ENCODE peak calls at places on chromosomes 1 and 21, in six cellular contexts. Q, G, B, C, I and J are unnamed samples. For H3K36me3 and H3K4me1, the result is how much of the 10 kb centered on the place peaks cover.

GRCh38 chr1:12618661-12619395 is 818 bp upstream of the DHRS3 start:
- DNase-seq in Q (peak), G (peak), B (peak), C (no peak), I (peak), J (peak)

GRCh38 chr1:94225845-94226244 is 11.5 kb downstream of the ARHGAP29 start:
- DNase-seq in Q (no peak), G (no peak), B (no peak), C (no peak), I (no peak), J (no peak)

GRCh38 chr21:29228306-29228705 is 70.4 kb upstream of the BACH1 start:
- DNase-seq in Q (no peak), G (no peak), B (no peak), C (no peak), I (no peak), J (no peak)

GRCh38 chr1:234911787-234912186 is 216.8 kb downstream of the TOMM20 start:
- DNase-seq in Q (no peak), G (peak), B (no peak), C (no peak), I (no peak), J (no peak)

GRCh38 chr1:219333626-219334025 is 159.9 kb downstream of the LYPLAL1 start:
- DNase-seq in Q (no peak), G (no peak), B (no peak), C (no peak), I (no peak), J (no peak)

GRCh38 chr1:156428772-156429288 is 59.8 kb downstream of the RHBG start:
- DNase-seq in Q (no peak), G (no peak), B (no peak), C (no peak), I (no peak), J (no peak)

GRCh38 chr1:203129501-203130231 is 2.1 kb downstream of the ADORA1 start:
- DNase-seq in Q (peak), G (no peak), B (no peak), C (no peak), I (peak), J (no peak)

GRCh38 chr1:155010211-155010918 is 7.8 kb downstream of the ZBTB7B start:
- DNase-seq in Q (no peak), G (no peak), B (no peak), C (no peak), I (no peak), J (no peak)

GRCh38 chr1:44543064-44543815 is 131.0 kb downstream of the TMEM53 start:
- DNase-seq in Q (peak), G (no peak), B (no peak), C (peak), I (no peak), J (no peak)

GRCh38 chr1:87084247-87084836 is 169.9 kb downstream of the HS2ST1 start:
- DNase-seq in Q (no peak), G (peak), B (peak), C (no peak), I (no peak), J (no peak)

GRCh38 chr1:241443561-241443960 is 76.0 kb downstream of the FH start:
- DNase-seq in Q (no peak), G (no peak), B (no peak), C (no peak), I (no peak), J (no peak)

GRCh38 chr1:89555550-89555949 is 30.9 kb downstream of the LRRC8B start:
- DNase-seq in Q (no peak), G (no peak), B (no peak), C (no peak), I (no peak), J (no peak)

GRCh38 chr1:61078611-61079010 is 3.8 kb upstream of the NFIA start:
- DNase-seq in Q (no peak), G (peak), B (no peak), C (no peak), I (no peak), J (no peak)

GRCh38 chr1:89908294-89908992 is 86.5 kb upstream of the ZNF326 start:
- DNase-seq in Q (no peak), G (peak), B (no peak), C (no peak), I (no peak), J (no peak)

GRCh38 chr1:21262282-21263051 is 27.8 kb downstream of the ECE1 start:
- DNase-seq in Q (peak), G (peak), B (no peak), C (no peak), I (no peak), J (no peak)

GRCh38 chr21:46115441-46116188 is 17.7 kb downstream of the COL6A2 start:
- DNase-seq in Q (no peak), G (no peak), B (no peak), C (no peak), I (peak), J (no peak)
- H3K36me3 ChIP-seq in Q (under half), G (under half), B (half or more), C (under half), I (under half), J (under half)

GRCh38 chr1:32246888-32247273 is at the start of gene FAM167B:
- DNase-seq in Q (no peak), G (peak), B (peak), C (no peak), I (no peak), J (no peak)
- H3K4me1 ChIP-seq in Q (under half), G (half or more), B (under half), C (under half), I (under half), J (under half)

GRCh38 chr1:52473039-52473438 is 68.6 kb downstream of the PRPF38A start:
- DNase-seq in Q (no peak), G (no peak), B (no peak), C (no peak), I (no peak), J (no peak)
- H3K36me3 ChIP-seq in Q (under half), G (under half), B (under half), C (under half), I (under half), J (under half)

GRCh38 chr21:42235593-42235992 is 16.7 kb downstream of the ABCG1 start:
- DNase-seq in Q (no peak), G (peak), B (no peak), C (no peak), I (no peak), J (no peak)
- H3K4me1 ChIP-seq in Q (under half), G (under half), B (under half), C (under half), I (under half), J (under half)

DNA sequence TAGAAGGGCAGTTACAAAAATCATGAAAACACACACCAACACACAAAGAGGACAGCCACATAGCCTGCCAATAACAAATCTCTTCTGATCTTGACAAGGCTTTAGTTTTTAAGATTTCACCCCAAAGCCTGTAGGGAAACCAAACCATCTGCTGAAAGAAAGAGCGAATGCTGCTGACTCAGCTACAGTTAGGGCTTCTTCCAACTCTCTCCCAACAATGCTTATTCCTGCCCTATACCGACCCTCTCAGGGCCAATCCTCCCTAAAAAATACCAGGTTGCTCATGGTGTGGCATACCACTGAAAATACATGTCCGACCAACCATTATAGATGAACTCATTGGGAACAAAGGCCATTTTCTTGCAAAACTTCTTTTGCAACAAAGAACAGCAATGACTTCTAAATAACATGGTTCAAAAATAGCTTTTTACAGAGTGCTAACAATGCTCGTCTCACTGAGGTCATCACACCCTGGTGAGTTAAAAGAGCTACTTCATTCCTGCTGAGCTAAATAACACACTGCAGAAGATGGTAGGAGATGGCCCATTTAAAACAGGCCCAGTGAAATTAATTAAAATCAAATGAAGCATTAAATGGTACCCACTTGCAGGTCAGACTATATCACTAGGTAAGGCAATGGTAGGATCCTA is 86.1 kb downstream of the KIAA0319L start:
- DNase-seq in Q (no peak), G (no peak), B (no peak), C (no peak), I (no peak), J (no peak)
- H3K36me3 ChIP-seq in Q (under half), G (under half), B (under half), C (under half), I (under half), J (under half)

GRCh38 chr1:9320520-9321479 is 28.1 kb downstream of the SPSB1 start:
- DNase-seq in Q (no peak), G (no peak), B (no peak), C (no peak), I (no peak), J (no peak)

GRCh38 chr1:9319789-9320519 is 27.3 kb downstream of the SPSB1 start:
- DNase-seq in Q (no peak), G (no peak), B (no peak), C (no peak), I (no peak), J (no peak)

GRCh38 chr1:9322845-9323244 is 30.2 kb downstream of the SPSB1 start:
- DNase-seq in Q (peak), G (no peak), B (no peak), C (no peak), I (no peak), J (no peak)

GRCh38 chr1:9321986-9322715 is 29.5 kb downstream of the SPSB1 start:
- DNase-seq in Q (no peak), G (no peak), B (no peak), C (no peak), I (no peak), J (no peak)

GRCh38 chr1:9321480-9321849 is 28.8 kb downstream of the SPSB1 start:
- DNase-seq in Q (no peak), G (no peak), B (no peak), C (no peak), I (no peak), J (no peak)
- H3K4me1 ChIP-seq in Q (under half), G (under half), B (under half), C (under half), I (under half), J (under half)

GRCh38 chr1:169933999-169934725 is 40.5 kb upstream of the SCYL3 start:
- DNase-seq in Q (no peak), G (peak), B (peak), C (no peak), I (no peak), J (no peak)

GRCh38 chr1:169928438-169929209 is 34.9 kb upstream of the SCYL3 start:
- DNase-seq in Q (no peak), G (peak), B (peak), C (peak), I (no peak), J (no peak)

GRCh38 chr1:169929210-169929526 is 35.5 kb upstream of the SCYL3 start:
- DNase-seq in Q (no peak), G (no peak), B (no peak), C (no peak), I (no peak), J (no peak)

GRCh38 chr1:169931795-169932195 is 38.1 kb upstream of the SCYL3 start:
- DNase-seq in Q (no peak), G (no peak), B (no peak), C (no peak), I (no peak), J (no peak)
- H3K36me3 ChIP-seq in Q (under half), G (under half), B (under half), C (under half), I (under half), J (under half)

GRCh38 chr1:1826356-1827088 is 48.3 kb upstream of the NADK start:
- DNase-seq in Q (no peak), G (no peak), B (no peak), C (no peak), I (no peak), J (no peak)
- H3K4me1 ChIP-seq in Q (under half), G (under half), B (under half), C (under half), I (under half), J (under half)

GRCh38 chr1:112693821-112694220 is 13.1 kb downstream of the RHOC start:
- DNase-seq in Q (no peak), G (no peak), B (no peak), C (no peak), I (no peak), J (no peak)
- H3K36me3 ChIP-seq in Q (under half), G (under half), B (under half), C (half or more), I (under half), J (under half)